ENCODE peak calls at places on chromosome 12, in six cellular contexts. E, G, Y, R, F and V are unnamed samples.

GRCh38 chr12:25557830-25558436 is 4.8 kb upstream of the LMNTD1 start:
- DNase-seq in E (no peak), G (no peak), Y (peak), R (peak), F (peak), V (peak)

GRCh38 chr12:114347861-114348260 is 58.1 kb downstream of the TBX5 start:
- DNase-seq in E (no peak), G (no peak), Y (no peak), R (no peak), F (no peak), V (no peak)

GRCh38 chr12:19957578-19957977 is 410.8 kb upstream of the PDE3A start:
- DNase-seq in E (no peak), G (no peak), Y (no peak), R (no peak), F (no peak), V (peak)

GRCh38 chr12:46384451-46385301 is 12.1 kb upstream of the SLC38A2 start:
- DNase-seq in E (no peak), G (no peak), Y (peak), R (no peak), F (peak), V (peak)

GRCh38 chr12:10362325-10362724 is 27.5 kb downstream of the KLRK1 start:
- DNase-seq in E (no peak), G (no peak), Y (no peak), R (no peak), F (no peak), V (no peak)

GRCh38 chr12:57586128-57586527 is 4.9 kb upstream of the PIP4K2C start:
- DNase-seq in E (no peak), G (no peak), Y (no peak), R (no peak), F (no peak), V (no peak)

GRCh38 chr12:91144053-91144452 is 32.8 kb upstream of the LUM start:
- DNase-seq in E (no peak), G (no peak), Y (peak), R (peak), F (peak), V (peak)

GRCh38 chr12:54257332-54257731 is 22.6 kb downstream of the CBX5 start:
- DNase-seq in E (no peak), G (no peak), Y (no peak), R (no peak), F (no peak), V (no peak)

GRCh38 chr12:60172266-60172665 is 576.4 kb downstream of the SLC16A7 start:
- DNase-seq in E (no peak), G (no peak), Y (peak), R (peak), F (peak), V (peak)

GRCh38 chr12:96303656-96304055 is 96.6 kb downstream of the CDK17 start:
- DNase-seq in E (no peak), G (no peak), Y (peak), R (no peak), F (no peak), V (peak)

GRCh38 chr12:69649529-69649928 is 38.8 kb upstream of the LRRC10 start:
- DNase-seq in E (no peak), G (no peak), Y (no peak), R (no peak), F (no peak), V (no peak)